ENCODE peak calls at places on chromosomes 4 and X, in eight cellular contexts. N, G, D, T, I, A, X and K are unnamed samples.

GRCh38 chrX:23623797-23624196 is 43.5 kb upstream of the PRDX4 start:
- DNase-seq in N (no peak), G (no peak), D (no peak), T (no peak), I (no peak), A (no peak), X (no peak), K (no peak)

GRCh38 chr4:98571161-98571786 is 87.1 kb downstream of the TSPAN5 start:
- DNase-seq in N (no peak), G (no peak), D (no peak), T (no peak), I (no peak), A (no peak), X (no peak), K (no peak)

GRCh38 chr4:72326692-72327632 is 242.1 kb downstream of the ADAMTS3 start:
- DNase-seq in N (peak), G (no peak), D (no peak), T (no peak), I (no peak), A (peak), X (no peak), K (no peak)

GRCh38 chr4:139973611-139974010 is 180.4 kb downstream of the MAML3 start:
- DNase-seq in N (no peak), G (no peak), D (no peak), T (no peak), I (no peak), A (no peak), X (no peak), K (no peak)

GRCh38 chrX:42149786-42150185 is 226.4 kb upstream of the CASK start:
- DNase-seq in N (no peak), G (no peak), D (no peak), T (peak), I (no peak), A (no peak), X (no peak), K (no peak)

GRCh38 chr4:5719329-5720055 is 8.5 kb downstream of the EVC start:
- DNase-seq in N (no peak), G (no peak), D (no peak), T (no peak), I (no peak), A (peak), X (no peak), K (no peak)

GRCh38 chr4:95546866-95547707 is 1.7 kb downstream of the UNC5C start:
- DNase-seq in N (no peak), G (no peak), D (no peak), T (peak), I (no peak), A (no peak), X (no peak), K (no peak)

GRCh38 chr4:88697588-88698329 is at the start of gene NAP1L5:
- DNase-seq in N (no peak), G (peak), D (peak), T (peak), I (peak), A (peak), X (peak), K (no peak)

GRCh38 chrX:45851434-45851991 is 650.8 kb upstream of the DIPK2B start:
- DNase-seq in N (peak), G (peak), D (peak), T (peak), I (no peak), A (no peak), X (no peak), K (peak)

GRCh38 chrX:65932173-65933084 is 107.5 kb downstream of the VSIG4 start:
- DNase-seq in N (peak), G (no peak), D (no peak), T (peak), I (no peak), A (no peak), X (no peak), K (no peak)

GRCh38 chr4:71211748-71212147 is 127.1 kb upstream of the SLC4A4 start:
- DNase-seq in N (no peak), G (peak), D (no peak), T (no peak), I (no peak), A (no peak), X (no peak), K (no peak)

GRCh38 chrX:100648601-100649417 is 4.8 kb downstream of the SRPX2 start:
- DNase-seq in N (no peak), G (peak), D (no peak), T (no peak), I (peak), A (peak), X (no peak), K (no peak)

GRCh38 chr4:181465826-181466225 is 777.4 kb upstream of the TENM3 start:
- DNase-seq in N (no peak), G (no peak), D (no peak), T (no peak), I (no peak), A (no peak), X (no peak), K (no peak)

GRCh38 chr4:6746721-6747689 is 31.0 kb downstream of the BLOC1S4 start:
- DNase-seq in N (peak), G (no peak), D (peak), T (no peak), I (no peak), A (no peak), X (no peak), K (no peak)

GRCh38 chrX:120749141-120749846 is 119.4 kb upstream of the C1GALT1C1 start:
- DNase-seq in N (no peak), G (no peak), D (no peak), T (no peak), I (no peak), A (no peak), X (no peak), K (no peak)

GRCh38 chr4:180909279-180909678 is 1333.9 kb upstream of the TENM3 start:
- DNase-seq in N (peak), G (no peak), D (no peak), T (peak), I (no peak), A (peak), X (no peak), K (no peak)

GRCh38 chr4:6526171-6526570 is 48.8 kb upstream of the MAN2B2 start:
- DNase-seq in N (no peak), G (no peak), D (no peak), T (no peak), I (no peak), A (no peak), X (no peak), K (no peak)

GRCh38 chr4:152408514-152409327 is 127.2 kb downstream of the FBXW7 start:
- DNase-seq in N (peak), G (no peak), D (no peak), T (peak), I (no peak), A (peak), X (no peak), K (no peak)
- TF ChIP-seq CTCF in N (peak), G (peak), D (peak), T (peak), I (peak), A (peak), X (peak), K (peak)

DNA sequence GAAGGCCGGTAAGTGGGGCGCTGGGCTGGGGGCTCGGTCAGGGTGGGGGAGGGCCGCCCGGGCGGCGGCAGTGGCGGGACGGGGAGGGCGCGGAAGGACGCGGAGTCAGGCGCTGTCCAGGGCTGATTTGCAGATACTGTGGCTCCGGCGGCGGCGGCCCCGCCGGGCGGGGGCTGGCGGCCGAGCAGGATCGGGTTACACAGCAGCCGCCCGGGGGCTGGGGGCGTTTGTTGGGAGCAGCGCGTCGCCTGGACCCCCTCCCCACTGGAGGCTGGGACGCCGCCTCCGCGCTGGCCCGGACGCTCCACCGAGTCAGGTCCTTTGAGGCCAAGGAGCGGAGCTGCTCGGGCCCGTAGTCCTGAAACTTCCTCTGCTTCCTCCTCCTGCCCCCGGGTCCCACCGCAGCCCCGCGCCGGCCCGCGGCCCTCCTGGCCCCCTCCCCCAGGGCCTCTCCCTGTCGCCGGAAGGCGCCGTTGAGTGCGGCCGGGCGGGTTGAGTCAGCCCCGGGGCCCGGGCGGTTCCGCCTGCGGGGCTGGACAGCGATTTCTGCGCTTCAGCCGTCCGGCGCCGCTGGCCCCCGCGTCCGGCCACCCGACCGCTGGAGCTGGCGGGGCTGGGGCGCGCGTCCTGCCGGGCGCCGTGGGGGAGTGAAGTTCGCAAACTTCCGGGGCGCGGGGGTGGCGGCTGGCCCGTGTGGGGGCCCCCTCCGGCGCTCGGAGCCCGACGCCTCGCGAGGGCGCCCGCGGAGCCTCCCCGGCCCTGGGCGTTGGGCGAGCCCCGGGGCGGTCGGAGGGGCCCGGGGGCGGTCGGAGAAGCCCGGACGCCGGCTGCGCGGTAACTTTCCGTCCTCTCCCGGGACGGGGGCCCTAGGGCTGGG is 744 bp downstream of the REST start:
- DNase-seq in N (peak), G (peak), D (peak), T (peak), I (peak), A (peak), X (peak), K (peak)
- TF ChIP-seq CTCF in N (no peak), G (no peak), D (no peak), T (no peak), I (no peak), A (no peak), X (no peak), K (no peak)

DNA sequence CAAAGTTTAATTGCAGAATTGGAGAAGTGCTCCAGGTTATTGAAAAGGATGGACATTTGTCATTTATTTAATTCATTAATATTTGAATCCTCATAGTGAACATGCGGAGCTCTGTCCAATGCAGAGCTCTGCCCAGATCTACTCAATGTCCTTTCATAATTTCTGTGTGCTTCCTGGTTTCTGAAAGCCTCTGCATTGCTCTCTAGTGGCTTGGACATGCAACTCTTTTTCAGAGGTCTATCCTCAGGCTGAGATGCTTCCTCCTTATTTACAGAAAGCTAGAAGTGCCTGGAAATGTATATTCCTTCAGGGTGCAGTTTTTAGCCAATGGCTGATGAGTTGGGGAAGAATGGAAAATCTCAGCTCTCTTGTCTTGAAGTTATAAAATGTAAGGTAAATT is 786.1 kb upstream of the AADAT start:
- DNase-seq in N (peak), G (no peak), D (no peak), T (no peak), I (no peak), A (no peak), X (no peak), K (no peak)
- TF ChIP-seq CTCF in N (no peak), G (no peak), D (no peak), T (peak), I (no peak), A (no peak), X (no peak), K (peak)

GRCh38 chr4:168887809-168888208 is 122.2 kb downstream of the CBR4 start:
- DNase-seq in N (no peak), G (no peak), D (no peak), T (no peak), I (no peak), A (no peak), X (no peak), K (no peak)
- TF ChIP-seq CTCF in N (no peak), G (no peak), D (no peak), T (no peak), I (no peak), A (no peak), X (no peak), K (no peak)

GRCh38 chrX:149487292-149487691 is 17.8 kb downstream of the IDS start:
- DNase-seq in N (peak), G (no peak), D (no peak), T (peak), I (no peak), A (no peak), X (no peak), K (no peak)
- TF ChIP-seq CTCF in N (peak), G (no peak), D (no peak), T (peak), I (peak), A (no peak), X (no peak), K (no peak)

GRCh38 chrX:79623098-79623762 is 256.1 kb upstream of the ITM2A start:
- DNase-seq in N (no peak), G (no peak), D (no peak), T (no peak), I (no peak), A (no peak), X (no peak), K (no peak)
- TF ChIP-seq CTCF in N (no peak), G (no peak), D (no peak), T (no peak), I (no peak), A (no peak), X (no peak), K (no peak)

GRCh38 chrX:74232859-74233258 is 71.1 kb upstream of the ZCCHC13 start:
- DNase-seq in N (peak), G (no peak), D (no peak), T (peak), I (no peak), A (peak), X (no peak), K (no peak)

GRCh38 chrX:74231625-74232024 is 72.4 kb upstream of the ZCCHC13 start:
- DNase-seq in N (no peak), G (no peak), D (no peak), T (peak), I (no peak), A (no peak), X (no peak), K (no peak)

GRCh38 chrX:74238771-74239170 is 65.2 kb upstream of the ZCCHC13 start:
- DNase-seq in N (no peak), G (no peak), D (no peak), T (no peak), I (no peak), A (no peak), X (no peak), K (no peak)

GRCh38 chrX:74230094-74230493 is 73.9 kb upstream of the ZCCHC13 start:
- DNase-seq in N (no peak), G (no peak), D (no peak), T (no peak), I (no peak), A (no peak), X (no peak), K (no peak)

GRCh38 chrX:74234829-74235228 is 69.2 kb upstream of the ZCCHC13 start:
- DNase-seq in N (no peak), G (no peak), D (no peak), T (no peak), I (no peak), A (no peak), X (no peak), K (no peak)
- TF ChIP-seq CTCF in N (no peak), G (no peak), D (no peak), T (no peak), I (no peak), A (no peak), X (no peak), K (peak)

GRCh38 chr4:184713887-184714286 is 20.0 kb downstream of the CENPU start:
- DNase-seq in N (no peak), G (no peak), D (no peak), T (no peak), I (no peak), A (no peak), X (no peak), K (no peak)
- TF ChIP-seq CTCF in N (no peak), G (no peak), D (no peak), T (no peak), I (no peak), A (no peak), X (no peak), K (no peak)